ENCODE peak calls at places on chromosomes 6 and 20, in six cellular contexts. U, T, W, Z, E and F are unnamed samples.

GRCh38 chr6:14270925-14271791 is 153.6 kb downstream of the CD83 start:
- DNase-seq in W (peak), E (no peak), U (peak), T (no peak), Z (peak), F (peak)

GRCh38 chr20:61507778-61508177 is 255.7 kb downstream of the CDH4 start:
- DNase-seq in W (no peak), E (no peak), Z (no peak), U (no peak), T (no peak), F (no peak)

GRCh38 chr6:169885831-169886230 is 134.4 kb downstream of the ERMARD start:
- DNase-seq in Z (peak), T (no peak), U (no peak), W (no peak), E (no peak), F (no peak)

GRCh38 chr6:142510217-142510616 is 208.4 kb downstream of the ADGRG6 start:
- DNase-seq in U (no peak), W (no peak), Z (no peak), E (no peak), T (no peak), F (no peak)

GRCh38 chr6:141421378-141421777 is 711.3 kb upstream of the GJE1 start:
- DNase-seq in Z (no peak), U (peak), T (no peak), W (no peak), E (no peak), F (peak)

GRCh38 chr6:35590622-35591066 is 77.9 kb upstream of the TULP1 start:
- DNase-seq in U (no peak), E (no peak), W (no peak), T (no peak), Z (no peak), F (no peak)

GRCh38 chr20:13638162-13638495 is 603 bp downstream of the TASP1 start:
- DNase-seq in T (no peak), Z (no peak), E (peak), U (peak), W (peak), F (peak)

GRCh38 chr6:76697585-76697984 is 625.1 kb upstream of the IMPG1 start:
- DNase-seq in U (peak), T (no peak), E (no peak), Z (no peak), W (no peak), F (no peak)

GRCh38 chr20:4150095-4150492 is 134.7 kb upstream of the RNF24 start:
- DNase-seq in Z (no peak), W (no peak), E (no peak), U (peak), T (no peak), F (peak)

GRCh38 chr20:57375652-57376230 is 15.5 kb upstream of the RBM38 start:
- DNase-seq in U (no peak), W (no peak), T (no peak), E (no peak), Z (no peak), F (no peak)

GRCh38 chr20:23399568-23400241 is 21.6 kb downstream of the NAPB start:
- DNase-seq in T (no peak), U (peak), W (no peak), Z (no peak), E (no peak), F (peak)

GRCh38 chr20:4886771-4887527 is 114.4 kb downstream of the SLC23A2 start:
- DNase-seq in T (no peak), Z (no peak), U (no peak), E (no peak), W (no peak), F (no peak)

GRCh38 chr20:37288091-37288490 is 1.4 kb upstream of the MANBAL start:
- DNase-seq in T (no peak), W (peak), E (no peak), U (no peak), Z (no peak), F (no peak)

GRCh38 chr6:36933102-36933501 is 21.4 kb upstream of the PI16 start:
- DNase-seq in Z (no peak), T (no peak), W (no peak), E (no peak), U (peak), F (no peak)

GRCh38 chr6:39301606-39302005 is 12.6 kb downstream of the KCNK17 start:
- DNase-seq in U (no peak), W (peak), T (no peak), E (peak), Z (peak), F (no peak)

GRCh38 chr6:132995432-132995831 is 181.1 kb downstream of the RPS12 start:
- DNase-seq in U (peak), W (no peak), E (no peak), Z (no peak), T (no peak), F (no peak)

GRCh38 chr20:20167704-20168103 is 115.4 kb downstream of the CFAP61 start:
- DNase-seq in E (no peak), W (no peak), U (no peak), Z (no peak), T (no peak), F (no peak)

GRCh38 chr6:422423-423061 is 31.0 kb downstream of the IRF4 start:
- DNase-seq in Z (no peak), E (peak), U (peak), W (no peak), T (no peak), F (peak)

GRCh38 chr20:3612795-3613560 is 50.2 kb downstream of the GFRA4 start:
- DNase-seq in W (no peak), U (peak), Z (no peak), T (no peak), E (no peak), F (no peak)

GRCh38 chr6:23145801-23146200 is 576.4 kb downstream of the HDGFL1 start:
- DNase-seq in U (peak), Z (no peak), W (no peak), E (no peak), T (no peak), F (no peak)

GRCh38 chr6:158662607-158663464 is 13.0 kb downstream of the SYTL3 start:
- DNase-seq in E (no peak), U (peak), T (no peak), W (no peak), Z (no peak), F (no peak)

GRCh38 chr20:4985658-4986057 is 15.7 kb downstream of the SLC23A2 start:
- DNase-seq in T (peak), Z (no peak), E (no peak), W (no peak), U (peak), F (no peak)

GRCh38 chr6:10558575-10558974 is 37.4 kb downstream of the GCNT2 start:
- DNase-seq in Z (no peak), U (no peak), W (no peak), E (no peak), T (no peak), F (no peak)

GRCh38 chr6:2918936-2919335 is 15.8 kb upstream of the SERPINB9 start:
- DNase-seq in T (no peak), E (no peak), W (no peak), Z (peak), U (no peak), F (no peak)

GRCh38 chr6:6892706-6893601 is 214.8 kb upstream of the RREB1 start:
- DNase-seq in E (no peak), W (no peak), T (no peak), U (no peak), Z (no peak), F (no peak)

GRCh38 chr6:28589234-28589951 is 63.7 kb downstream of the GPX5 start:
- DNase-seq in U (peak), E (peak), T (peak), W (no peak), Z (peak), F (peak)

GRCh38 chr20:347317-347639 is 367 bp downstream of the NRSN2 start:
- DNase-seq in E (no peak), T (no peak), W (no peak), Z (no peak), U (no peak), F (no peak)

GRCh38 chr20:343107-343506 is 3.8 kb upstream of the NRSN2 start:
- DNase-seq in U (no peak), Z (no peak), T (no peak), E (no peak), W (no peak), F (no peak)

GRCh38 chr20:346640-347316 is at the start of gene NRSN2:
- DNase-seq in U (peak), Z (peak), W (peak), T (no peak), E (peak), F (peak)

GRCh38 chr20:346033-346639 is 775 bp upstream of the NRSN2 start:
- DNase-seq in Z (no peak), U (no peak), W (no peak), T (no peak), E (no peak), F (no peak)

DNA sequence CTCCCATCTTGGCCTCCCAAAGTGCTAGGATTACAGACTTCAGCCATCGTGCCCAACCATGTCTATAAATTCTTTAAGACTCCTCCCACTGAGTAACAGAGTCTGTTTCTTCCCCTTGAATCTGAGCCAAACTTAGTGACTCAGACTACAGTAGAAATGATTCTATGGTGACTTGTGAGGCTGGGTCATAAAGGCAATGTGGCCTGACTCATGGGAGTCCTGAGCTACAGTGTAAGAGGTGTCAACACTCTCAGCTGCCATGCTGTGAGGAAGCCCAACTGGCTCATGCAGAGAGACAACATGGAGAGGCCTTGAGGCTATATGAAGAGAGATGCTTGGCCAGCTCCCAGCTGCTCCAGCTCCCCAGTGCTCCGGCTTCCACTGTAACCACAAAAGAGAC is 5.2 kb upstream of the NRSN2 start:
- DNase-seq in U (peak), Z (no peak), T (no peak), E (peak), W (peak), F (no peak)
- TF ChIP-seq USF2 in U (no peak), Z (no peak), T (no peak), E (no peak), W (no peak), F (no peak)

DNA sequence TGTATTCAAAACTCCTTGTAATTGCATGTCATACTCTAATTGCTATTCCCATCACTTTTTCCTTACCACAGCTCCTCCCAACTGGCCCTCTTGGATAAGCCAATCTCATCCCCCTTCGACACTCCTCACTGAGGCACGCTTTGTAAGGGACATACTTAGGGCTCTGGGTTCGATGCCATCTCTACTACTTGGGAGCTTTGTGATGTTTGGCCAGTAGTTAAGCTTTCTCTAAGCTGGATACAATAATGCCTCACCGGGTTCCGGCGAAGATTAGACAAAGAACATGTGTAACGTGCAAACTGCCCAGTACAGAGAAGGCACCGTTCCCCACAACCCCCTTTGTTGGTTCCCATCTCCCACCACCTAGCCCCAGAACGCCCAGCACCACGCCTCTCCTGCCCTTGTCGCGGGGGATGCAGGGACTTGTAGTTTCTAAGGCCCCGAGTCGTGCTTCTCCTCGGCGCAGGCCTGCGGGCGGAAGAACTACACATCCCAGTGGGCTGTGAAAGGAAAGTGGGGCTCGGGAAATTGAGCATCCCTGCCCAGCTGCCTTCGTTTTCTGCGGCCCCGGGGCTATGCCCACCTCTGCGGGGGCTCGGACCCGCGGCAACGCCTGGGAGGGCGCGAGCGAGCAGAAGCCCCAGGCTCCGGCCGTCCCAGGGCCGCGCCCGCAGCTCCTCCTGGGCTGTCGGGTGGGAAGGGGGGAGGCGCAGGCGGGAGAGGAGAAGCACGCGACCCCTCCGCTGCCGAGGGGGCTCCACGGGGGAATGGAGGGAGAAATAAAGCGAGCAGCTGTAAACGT is 1.1 kb upstream of the ZDHHC14 start:
- DNase-seq in W (peak), E (peak), T (peak), U (peak), Z (peak), F (peak)
- TF ChIP-seq POLR2A in W (no peak), E (no peak), T (peak), U (no peak), Z (no peak), F (peak)

DNA sequence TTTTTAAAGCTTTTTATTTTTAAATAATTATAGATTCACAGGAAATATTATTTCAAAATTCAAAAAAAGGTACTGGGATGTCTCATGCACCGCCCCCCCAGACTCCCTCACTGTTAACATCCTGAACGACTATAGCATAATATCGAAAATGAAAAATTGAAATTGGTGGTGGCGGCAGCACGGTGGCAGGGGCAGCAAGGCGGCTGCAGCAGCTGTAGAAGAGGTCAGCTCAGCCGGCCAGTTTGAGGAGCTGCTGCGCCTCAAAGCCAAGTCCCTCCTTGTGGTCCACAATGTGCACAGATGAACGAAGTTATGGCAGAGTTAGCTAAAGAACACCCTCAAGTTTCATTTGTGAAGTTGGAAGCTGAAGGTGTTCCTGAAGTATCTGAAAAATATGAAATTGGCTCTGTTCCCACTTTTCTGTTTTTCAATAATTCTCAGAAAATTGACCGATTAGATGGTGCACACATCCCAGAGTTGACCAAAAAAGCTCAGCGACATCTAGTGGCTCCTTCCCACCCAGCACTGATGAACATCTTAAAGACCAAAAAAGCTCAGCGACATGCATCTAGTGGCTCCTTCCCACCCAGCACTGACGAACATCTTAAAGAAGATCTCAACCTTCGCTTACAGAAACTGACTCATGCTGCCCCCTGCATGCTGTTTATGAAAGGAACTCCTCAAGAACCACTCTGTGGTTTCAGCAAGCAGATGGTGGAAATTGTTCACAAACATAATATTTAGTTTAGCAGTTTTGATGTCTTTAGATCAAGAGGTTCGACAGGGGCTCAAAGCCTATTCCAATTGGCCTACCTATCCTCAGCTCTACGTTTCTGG is 100.8 kb downstream of the FAM217A start:
- DNase-seq in E (peak), T (peak), W (peak), Z (no peak), U (peak), F (peak)
- TF ChIP-seq USF2 in E (no peak), T (no peak), W (no peak), Z (no peak), U (no peak), F (no peak)

GRCh38 chr6:32664827-32665362 is 1.6 kb downstream of the HLA-DQB1 start:
- DNase-seq in W (peak), Z (no peak), E (no peak), U (no peak), T (no peak), F (no peak)
- TF ChIP-seq POLR2A in W (no peak), Z (no peak), E (no peak), U (no peak), T (peak), F (no peak)

GRCh38 chr20:45069261-45069660 is 31.7 kb downstream of the KCNS1 start:
- DNase-seq in E (no peak), W (peak), U (no peak), Z (no peak), T (no peak), F (no peak)

GRCh38 chr20:45064812-45065211 is 36.1 kb downstream of the KCNS1 start:
- DNase-seq in U (no peak), E (no peak), Z (no peak), T (no peak), W (no peak), F (no peak)

GRCh38 chr20:45067087-45067486 is 33.8 kb downstream of the KCNS1 start:
- DNase-seq in E (no peak), T (no peak), U (no peak), W (no peak), Z (no peak), F (no peak)

GRCh38 chr20:45066372-45066771 is 34.6 kb downstream of the KCNS1 start:
- DNase-seq in Z (no peak), W (no peak), E (no peak), T (no peak), U (peak), F (no peak)

DNA sequence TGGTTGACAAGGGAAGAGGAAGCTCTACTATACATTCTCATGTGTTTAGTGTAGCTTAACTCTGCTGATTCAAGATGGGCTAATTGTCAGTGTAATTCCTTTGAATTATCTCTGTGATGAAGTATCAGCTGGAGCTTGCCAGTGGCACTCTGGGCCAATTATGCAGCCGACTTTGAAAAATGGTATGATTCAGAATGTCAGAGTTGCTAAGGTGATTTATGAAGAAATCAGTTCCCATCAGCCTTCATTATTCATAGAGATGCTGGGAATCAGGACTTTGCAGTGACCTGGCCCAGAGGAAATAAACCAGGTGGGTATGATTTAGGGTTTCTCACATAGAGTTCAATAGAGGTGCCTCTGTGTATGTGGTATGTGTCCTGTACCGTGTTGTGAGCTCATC is 33.4 kb downstream of the KCNS1 start:
- DNase-seq in W (no peak), U (no peak), T (no peak), Z (no peak), E (no peak), F (no peak)
- TF ChIP-seq USF2 in W (no peak), U (no peak), T (no peak), Z (no peak), E (no peak), F (no peak)

DNA sequence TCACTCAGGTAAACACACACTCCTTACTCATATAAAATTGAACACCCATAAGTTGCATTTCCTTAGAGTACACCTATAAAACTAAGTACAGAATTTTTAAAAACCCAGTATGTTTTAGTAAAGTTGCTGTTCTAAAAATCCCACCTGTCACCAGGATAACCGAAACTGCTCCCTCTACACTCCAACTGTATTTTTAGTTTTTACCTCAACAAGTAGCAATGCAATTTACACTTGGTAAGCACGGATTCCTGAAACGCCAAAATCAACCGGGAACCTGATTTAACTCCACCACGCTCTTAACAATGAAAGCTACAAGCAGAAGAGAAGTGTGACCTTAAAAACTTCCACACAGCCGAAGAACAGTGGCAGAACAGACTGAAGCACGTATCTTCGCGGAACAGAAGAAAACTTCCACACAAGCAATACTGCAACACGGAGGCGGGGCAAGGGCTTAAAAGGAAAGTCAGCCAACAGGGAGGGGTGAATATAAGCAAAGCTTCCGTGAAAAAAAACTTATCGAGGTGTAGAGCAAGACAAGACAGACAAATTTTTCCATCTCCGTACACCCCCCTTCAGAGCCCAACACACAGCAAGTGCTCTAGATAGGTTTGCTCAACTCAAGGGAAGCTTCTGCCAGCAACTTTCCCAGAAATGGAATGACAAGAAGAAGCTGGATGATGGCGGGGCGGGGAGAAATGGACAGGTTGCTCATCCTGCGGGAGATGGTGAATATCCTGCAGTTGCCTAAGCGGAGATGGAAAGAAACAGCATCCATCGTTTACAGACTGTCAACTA is 1.4 kb downstream of the STAU1 start:
- DNase-seq in Z (no peak), T (no peak), E (peak), U (peak), W (peak), F (peak)
- TF ChIP-seq POLR2A in Z (no peak), T (no peak), E (peak), U (no peak), W (no peak), F (no peak)

GRCh38 chr20:44064501-44065400 is 122.2 kb downstream of the JPH2 start:
- DNase-seq in U (no peak), W (no peak), E (no peak), T (no peak), Z (no peak), F (no peak)
- TF ChIP-seq USF2 in U (no peak), W (no peak), E (no peak), T (no peak), Z (no peak), F (no peak)